ENCODE peak calls at places on chromosomes 4 and X, in seven cellular contexts. H is left cardiac atrium, A is activated T-cell treated with anti-CD3 and anti-CD28 coated beads for 48 hours, S is substantia nigra, Z is neural crest cell, B is nucleus accumbens, C is GM12891. Y is an unnamed sample.

GRCh38 chr4:75370582-75370981 is 143.6 kb downstream of the RCHY1 start:
- DNase-seq in C (no peak), A (no peak), Z (no peak), B (no peak), S (no peak), H (no peak), Y (no peak)

GRCh38 chrX:49171752-49172279 is at the start of gene PLP2:
- DNase-seq in S (peak), B (no peak), Z (no peak), A (peak), C (no peak), H (peak), Y (peak)

GRCh38 chr4:56681158-56681848 is at the start of gene HOPX:
- DNase-seq in C (peak), S (no peak), H (peak), B (no peak), A (peak), Z (no peak), Y (no peak)

GRCh38 chr4:71230258-71230594 is 108.6 kb upstream of the SLC4A4 start:
- DNase-seq in C (no peak), B (no peak), H (no peak), Z (no peak), A (no peak), S (peak), Y (peak)

GRCh38 chrX:136183917-136184316 is 36.6 kb downstream of the FHL1 start:
- DNase-seq in C (no peak), S (no peak), Z (no peak), B (no peak), H (no peak), A (no peak), Y (no peak)

GRCh38 chr4:133147922-133148689 is 988 bp upstream of the PCDH10 start:
- DNase-seq in B (peak), C (no peak), Z (peak), H (no peak), S (peak), A (no peak), Y (peak)

GRCh38 chr4:165580379-165580905 is 201.6 kb downstream of the CPE start:
- DNase-seq in B (no peak), C (no peak), S (no peak), Z (no peak), A (no peak), H (peak), Y (peak)

GRCh38 chr4:88940506-88940905 is 116.5 kb downstream of the FAM13A start:
- DNase-seq in C (no peak), A (no peak), H (no peak), B (no peak), S (no peak), Z (no peak), Y (no peak)

GRCh38 chr4:60945641-60946040 is 254.5 kb upstream of the ADGRL3 start:
- DNase-seq in Z (no peak), C (no peak), H (no peak), B (no peak), A (no peak), S (no peak), Y (no peak)

GRCh38 chrX:123338240-123338639 is 154.2 kb downstream of the GRIA3 start:
- DNase-seq in H (no peak), S (no peak), Z (no peak), A (no peak), B (no peak), C (no peak), Y (no peak)

GRCh38 chrX:149490100-149490499 is 15.0 kb downstream of the IDS start:
- DNase-seq in H (no peak), A (no peak), Z (no peak), B (no peak), S (no peak), C (no peak), Y (no peak)

GRCh38 chrX:49884290-49884862 is 5.1 kb downstream of the USP27X start:
- DNase-seq in C (peak), A (peak), H (peak), B (peak), Z (peak), S (peak), Y (peak)

GRCh38 chrX:99914676-99915075 is 495.4 kb downstream of the PCDH19 start:
- DNase-seq in Z (no peak), A (no peak), C (no peak), S (no peak), H (no peak), B (no peak), Y (no peak)

GRCh38 chrX:138745215-138745614 is 33.7 kb upstream of the FGF13 start:
- DNase-seq in H (no peak), C (no peak), Z (peak), B (no peak), A (no peak), S (peak), Y (no peak)

GRCh38 chr4:157012296-157012695 is 40.7 kb upstream of the PDGFC start:
- DNase-seq in S (no peak), A (no peak), Z (no peak), B (no peak), C (no peak), H (no peak), Y (no peak)

Y was measured in osteoblast.